ENCODE peak calls at places on chromosomes 11 and 22, in six cellular contexts. M is WTC11, L is HCT116, D is HepG2, V is K562, B is H1. J is an unnamed sample.

GRCh38 chr22:38699784-38700183 is 959 bp downstream of the JOSD1 start:
- DNase-seq in M (no peak), L (no peak), D (peak; percentile 21), V (no peak), B (no peak), J (no peak)

GRCh38 chr22:48746789-48747425 is 1080.8 kb downstream of the BRD1 start:
- DNase-seq in M (no peak), L (no peak), D (no peak), V (no peak), B (peak; percentile 33), J (no peak)

GRCh38 chr22:38067771-38068360 is 10.7 kb downstream of the PICK1 start:
- DNase-seq in M (no peak), L (no peak), D (no peak), V (no peak), B (no peak), J (no peak)

GRCh38 chr11:109205312-109205711 is 216.7 kb upstream of the C11orf87 start:
- DNase-seq in M (no peak), L (no peak), D (no peak), V (no peak), B (no peak), J (no peak)

GRCh38 chr11:64843971-64844329 is 503 bp downstream of the CDC42BPG start:
- DNase-seq in M (no peak), L (no peak), D (no peak), V (no peak), B (no peak), J (no peak)

GRCh38 chr11:57601297-57601696 is 3.8 kb downstream of the SERPING1 start:
- DNase-seq in M (no peak), L (no peak), D (no peak), V (no peak), B (no peak), J (no peak)

GRCh38 chr11:128411812-128412211 is 175.5 kb downstream of the ETS1 start:
- DNase-seq in M (no peak), L (no peak), D (no peak), V (no peak), B (no peak), J (no peak)

GRCh38 chr11:2207212-2207611 is 35.6 kb upstream of the TH start:
- DNase-seq in M (no peak), L (no peak), D (no peak), V (no peak), B (peak; percentile 22), J (no peak)

GRCh38 chr11:105357764-105358163 is 218.2 kb upstream of the CARD18 start:
- DNase-seq in M (no peak), L (no peak), D (no peak), V (no peak), B (no peak), J (no peak)

GRCh38 chr11:127362754-127363153 is 362.2 kb upstream of the KIRREL3 start:
- DNase-seq in M (no peak), L (no peak), D (no peak), V (no peak), B (no peak), J (no peak)

GRCh38 chr11:104727768-104728167 is 170.5 kb downstream of the CASP12 start:
- DNase-seq in M (no peak), L (no peak), D (no peak), V (no peak), B (no peak), J (no peak)

GRCh38 chr11:28799316-28799715 is 691.1 kb downstream of the METTL15 start:
- DNase-seq in M (no peak), L (no peak), D (no peak), V (no peak), B (no peak), J (no peak)

GRCh38 chr22:46802608-46803027 is 40.2 kb downstream of the TBC1D22A start:
- DNase-seq in M (no peak), L (no peak), D (no peak), V (no peak), B (no peak), J (no peak)

GRCh38 chr11:93648168-93648567 is 13.3 kb upstream of the CEP295 start:
- DNase-seq in M (no peak), L (no peak), D (peak; percentile 30), V (no peak), B (no peak), J (peak; percentile 32)

GRCh38 chr22:17930455-17931313 is 93.7 kb downstream of the MICAL3 start:
- DNase-seq in M (no peak), L (no peak), D (peak; percentile 72), V (no peak), B (no peak), J (no peak)

GRCh38 chr11:13313005-13313819 is 35.6 kb downstream of the BMAL1 start:
- DNase-seq in M (no peak), L (no peak), D (no peak), V (no peak), B (no peak), J (no peak)

GRCh38 chr11:36425593-36426206 is 84.4 kb downstream of the TRAF6 start:
- DNase-seq in M (no peak), L (no peak), D (no peak), V (no peak), B (no peak), J (no peak)

GRCh38 chr22:39314251-39314971 is 5.0 kb downstream of the RPL3 start:
- DNase-seq in M (no peak), L (no peak), D (no peak), V (no peak), B (no peak), J (no peak)

GRCh38 chr11:125262194-125262824 is 97.8 kb downstream of the PKNOX2 start:
- DNase-seq in M (no peak), L (no peak), D (peak; percentile 28), V (no peak), B (no peak), J (no peak)

GRCh38 chr11:129814244-129814992 is 1.2 kb upstream of the TMEM45B start:
- DNase-seq in M (no peak), L (no peak), D (no peak), V (peak; percentile 62), B (no peak), J (no peak)

GRCh38 chr22:24516301-24516737 is 21.2 kb downstream of the UPB1 start:
- DNase-seq in M (no peak), L (no peak), D (peak; percentile 62), V (no peak), B (no peak), J (no peak)

GRCh38 chr22:50119169-50119767 is 29.5 kb downstream of the MOV10L1 start:
- DNase-seq in M (no peak), L (no peak), D (no peak), V (no peak), B (no peak), J (no peak)

GRCh38 chr11:103067118-103067517 is 24.8 kb downstream of the DCUN1D5 start:
- DNase-seq in M (no peak), L (no peak), D (no peak), V (no peak), B (no peak), J (no peak)

GRCh38 chr11:103061656-103062055 is 30.3 kb downstream of the DCUN1D5 start:
- DNase-seq in M (no peak), L (no peak), D (no peak), V (no peak), B (no peak), J (no peak)
- TF ChIP-seq SP1 in M (no peak), L (no peak), D (no peak), V (no peak), B (no peak), J (no peak)

GRCh38 chr22:31572939-31573338 is 76.6 kb downstream of the SFI1 start:
- DNase-seq in M (no peak), L (no peak), D (no peak), V (no peak), B (no peak), J (no peak)

GRCh38 chr22:31566484-31566883 is 70.1 kb downstream of the SFI1 start:
- DNase-seq in M (no peak), L (no peak), D (no peak), V (no peak), B (no peak), J (no peak)

GRCh38 chr22:31567196-31567595 is 70.9 kb downstream of the SFI1 start:
- DNase-seq in M (no peak), L (no peak), D (no peak), V (no peak), B (no peak), J (no peak)

GRCh38 chr22:31569126-31569525 is 72.8 kb downstream of the SFI1 start:
- DNase-seq in M (no peak), L (no peak), D (no peak), V (no peak), B (no peak), J (no peak)

GRCh38 chr22:31567702-31568101 is 71.4 kb downstream of the SFI1 start:
- DNase-seq in M (no peak), L (no peak), D (no peak), V (no peak), B (no peak), J (no peak)
- TF ChIP-seq SP1 in M (no peak), L (no peak), D (no peak), V (no peak), B (no peak), J (no peak)

GRCh38 chr11:47716692-47717091 is 1.5 kb upstream of the AGBL2 start:
- DNase-seq in M (no peak), L (no peak), D (no peak), V (no peak), B (peak; percentile 34), J (no peak)
- TF ChIP-seq SP1 in M (no peak), L (no peak), D (no peak), V (no peak), B (no peak), J (no peak)

DNA sequence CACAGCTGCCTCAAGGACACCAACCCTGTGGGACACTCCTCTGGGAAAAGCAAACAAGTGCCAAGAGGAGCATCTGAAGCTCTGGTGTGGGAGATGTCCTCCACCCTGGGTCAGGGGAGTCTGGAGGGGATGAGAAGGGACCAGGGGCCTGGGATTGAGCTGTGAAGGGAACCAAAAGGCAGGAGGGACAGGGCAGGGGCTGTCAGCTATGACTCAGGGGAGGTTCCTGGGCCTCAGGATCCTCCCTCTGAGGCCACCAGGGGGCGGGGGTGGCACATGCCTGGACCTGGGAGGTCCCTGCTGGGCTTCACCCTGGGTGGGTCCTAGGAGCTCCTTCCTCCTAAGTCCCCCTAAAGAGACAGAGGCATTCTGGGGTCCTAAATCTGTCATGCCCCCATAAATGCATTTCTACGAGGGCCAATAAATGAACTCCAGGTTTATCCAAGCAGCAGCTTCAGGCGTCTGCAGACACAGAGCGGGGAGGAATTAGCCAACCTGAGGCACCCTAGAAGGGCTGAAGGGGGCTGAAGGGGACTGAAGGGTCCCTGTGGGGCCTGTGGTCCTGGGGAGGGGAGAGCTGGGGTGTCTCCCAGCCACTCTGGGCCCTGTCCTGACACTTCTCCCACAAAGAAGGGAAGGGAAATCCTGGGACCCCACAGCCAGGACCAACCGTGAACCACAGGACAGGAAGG is 31.9 kb upstream of the IGLL5 start:
- DNase-seq in M (peak; percentile 64), L (no peak), D (peak; percentile 12), V (peak; percentile 100), B (peak; percentile 73), J (peak; percentile 67)
- TF ChIP-seq SP1 in M (no peak), L (no peak), D (no peak), V (no peak), B (no peak), J (no peak)

GRCh38 chr22:42388130-42388797 is 43.9 kb downstream of the NFAM1 start:
- DNase-seq in M (peak; percentile 63), L (no peak), D (no peak), V (peak; percentile 30), B (no peak), J (no peak)
- TF ChIP-seq SP1 in M (no peak), L (no peak), D (no peak), V (no peak), B (no peak), J (no peak)

GRCh38 chr11:74988541-74989268 is at the start of gene NEU3:
- DNase-seq in M (peak; percentile 81), L (peak; percentile 69), D (peak; percentile 77), V (peak; percentile 92), B (peak; percentile 83), J (peak; percentile 85)
- TF ChIP-seq SP1 in M (peak; percentile 62), L (peak; percentile 62), D (no peak), V (no peak), B (peak; percentile 67), J (no peak)